ENCODE peak calls at places on chromosomes 7 and 10, in seven cellular contexts. N is H1, X is mesendoderm, Z is neuronal stem cell, C is IMR-90, B is trophoblast cell, M is mesenchymal stem cell. Q is an unnamed sample.
A peak's percentile ranks its signal among the peaks of the same experiment; 100 is the strongest.

GRCh38 chr7:21338728-21339164 is 89.1 kb upstream of the SP4 start:
- DNase-seq in N (no peak), X (no peak), Z (no peak), C (no peak), B (no peak), M (no peak), Q (no peak)

GRCh38 chr10:13272164-13272571 is 27.7 kb downstream of the PHYH start:
- DNase-seq in N (no peak), X (no peak), Z (no peak), C (peak; percentile 54), B (no peak), M (no peak), Q (peak; percentile 39)

GRCh38 chr10:100907175-100907574 is 5.6 kb upstream of the SLF2 start:
- DNase-seq in N (no peak), X (no peak), Z (no peak), C (no peak), B (no peak), M (no peak), Q (no peak)

GRCh38 chr10:105615986-105616385 is 974.9 kb downstream of the SORCS3 start:
- DNase-seq in N (no peak), X (no peak), Z (no peak), C (no peak), B (no peak), M (no peak), Q (no peak)

GRCh38 chr10:118965636-118966035 is 63.9 kb upstream of the NANOS1 start:
- DNase-seq in N (no peak), X (no peak), Z (no peak), C (no peak), B (no peak), M (peak; percentile 5), Q (peak; percentile 20)

GRCh38 chr7:134532155-134533089 is 5.1 kb downstream of the AKR1B10 start:
- DNase-seq in N (no peak), X (no peak), Z (no peak), C (no peak), B (no peak), M (no peak), Q (no peak)

GRCh38 chr7:37817219-37817618 is 31.2 kb upstream of the NME8 start:
- DNase-seq in N (no peak), X (no peak), Z (no peak), C (no peak), B (no peak), M (no peak), Q (no peak)

GRCh38 chr10:49089789-49090595 is 25.3 kb downstream of the VSTM4 start:
- DNase-seq in N (no peak), X (no peak), Z (no peak), C (peak; percentile 45), B (no peak), M (peak; percentile 0), Q (no peak)

GRCh38 chr10:9069136-9069535 is 1014.6 kb downstream of the GATA3 start:
- DNase-seq in N (no peak), X (no peak), Z (no peak), C (no peak), B (no peak), M (no peak), Q (no peak)

GRCh38 chr7:34225193-34225592 is 319.9 kb downstream of the BMPER start:
- DNase-seq in N (no peak), X (peak; percentile 61), Z (no peak), C (no peak), B (no peak), M (no peak), Q (peak; percentile 62)

GRCh38 chr7:12771378-12771877 is 84.0 kb downstream of the ARL4A start:
- DNase-seq in N (no peak), X (peak; percentile 17), Z (peak; percentile 24), C (peak; percentile 56), B (no peak), M (no peak), Q (no peak)

GRCh38 chr7:21454906-21455305 is 27.0 kb downstream of the SP4 start:
- DNase-seq in N (no peak), X (no peak), Z (no peak), C (no peak), B (no peak), M (no peak), Q (no peak)

GRCh38 chr10:123792579-123792978 is 99.0 kb downstream of the CPXM2 start:
- DNase-seq in N (no peak), X (no peak), Z (no peak), C (no peak), B (no peak), M (no peak), Q (no peak)

GRCh38 chr10:111128331-111129167 is 51.7 kb downstream of the ADRA2A start:
- DNase-seq in N (no peak), X (peak; percentile 29), Z (no peak), C (peak; percentile 12), B (peak; percentile 17), M (peak; percentile 12), Q (peak; percentile 52)

GRCh38 chr10:130395248-130395936 is 259.2 kb downstream of the GLRX3 start:
- DNase-seq in N (no peak), X (no peak), Z (no peak), C (no peak), B (no peak), M (no peak), Q (peak; percentile 27)

GRCh38 chr10:104005172-104005863 is 38.4 kb downstream of the SLK start:
- DNase-seq in N (no peak), X (no peak), Z (no peak), C (no peak), B (no peak), M (no peak), Q (no peak)

GRCh38 chr7:69434350-69434749 is 163.9 kb upstream of the AUTS2 start:
- DNase-seq in N (no peak), X (no peak), Z (no peak), C (no peak), B (no peak), M (no peak), Q (no peak)

DNA sequence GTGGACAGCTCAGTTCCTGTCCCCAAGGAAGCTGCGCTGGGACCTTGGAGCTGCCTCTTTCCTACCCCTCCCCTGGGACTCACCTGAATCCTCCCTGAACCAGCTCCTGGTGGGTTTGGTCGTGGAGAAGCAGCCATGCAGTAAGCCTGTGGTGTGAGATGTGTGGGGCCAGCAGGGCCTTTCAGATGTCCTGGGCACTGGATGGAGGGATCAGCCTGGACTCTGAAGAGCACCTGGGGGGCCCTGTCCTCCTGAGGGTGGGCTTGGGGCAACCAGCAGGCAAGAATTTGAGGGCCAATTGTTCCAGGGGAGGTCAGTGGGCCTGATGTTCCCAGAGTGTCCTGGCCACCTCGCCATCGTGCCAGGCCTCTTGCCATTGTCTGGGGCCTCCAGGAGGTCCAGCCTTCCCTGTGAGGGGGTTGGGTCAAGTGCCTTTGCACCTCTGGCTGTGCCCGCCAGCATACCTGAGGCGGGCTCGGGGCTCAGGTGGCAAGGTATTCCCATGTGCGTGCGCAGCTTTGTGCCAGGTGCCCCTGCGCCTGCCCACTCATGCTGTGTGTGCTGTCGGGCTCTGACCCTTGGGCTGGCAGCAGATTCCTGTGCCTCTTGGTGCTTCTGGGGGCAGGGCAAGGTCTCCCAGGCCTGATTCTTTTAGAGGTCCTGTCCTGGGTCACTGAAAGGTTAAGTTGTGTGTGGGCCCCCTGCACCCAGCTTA is 7.3 kb downstream of the TRIM8 start:
- DNase-seq in N (no peak), X (no peak), Z (no peak), C (no peak), B (no peak), M (no peak), Q (no peak)
- H4K8ac ChIP-seq in N (no peak overlapping the region), X (no peak overlapping the region), Z (peak overlapping the region; percentile 75), C (no peak overlapping the region), B (no peak overlapping the region), M (peak overlapping the region; percentile 50), Q (no peak overlapping the region)

DNA sequence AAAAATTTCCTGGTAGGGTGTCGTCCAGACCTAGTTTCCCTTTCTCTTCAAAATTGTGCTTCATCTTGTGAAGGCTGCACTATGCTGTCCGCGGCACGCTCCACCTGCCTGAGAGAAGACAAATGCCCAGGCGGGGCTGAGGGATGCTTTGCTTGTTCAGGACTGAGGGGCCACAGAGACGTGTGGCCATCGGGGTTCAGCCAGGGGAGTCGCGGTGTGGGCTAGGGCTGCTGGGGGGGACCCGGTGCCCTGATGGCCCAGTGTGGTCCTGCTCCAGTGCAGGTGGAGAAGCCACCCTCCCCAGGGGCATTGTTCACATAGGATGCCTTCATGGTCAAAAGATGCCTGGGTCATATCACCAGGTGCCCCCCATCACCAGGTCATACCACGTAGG is 107.8 kb upstream of the SHH start:
- DNase-seq in N (no peak), X (no peak), Z (no peak), C (no peak), B (no peak), M (no peak), Q (no peak)
- H4K8ac ChIP-seq in N (no peak overlapping the region), X (no peak overlapping the region), Z (no peak overlapping the region), C (no peak overlapping the region), B (no peak overlapping the region), M (no peak overlapping the region), Q (no peak overlapping the region)

GRCh38 chr7:94179466-94179865 is 175.3 kb upstream of the BET1 start:
- DNase-seq in N (no peak), X (no peak), Z (no peak), C (no peak), B (no peak), M (no peak), Q (no peak)
- H4K8ac ChIP-seq in N (no peak overlapping the region), X (no peak overlapping the region), Z (no peak overlapping the region), C (no peak overlapping the region), B (no peak overlapping the region), M (no peak overlapping the region), Q (no peak overlapping the region)

DNA sequence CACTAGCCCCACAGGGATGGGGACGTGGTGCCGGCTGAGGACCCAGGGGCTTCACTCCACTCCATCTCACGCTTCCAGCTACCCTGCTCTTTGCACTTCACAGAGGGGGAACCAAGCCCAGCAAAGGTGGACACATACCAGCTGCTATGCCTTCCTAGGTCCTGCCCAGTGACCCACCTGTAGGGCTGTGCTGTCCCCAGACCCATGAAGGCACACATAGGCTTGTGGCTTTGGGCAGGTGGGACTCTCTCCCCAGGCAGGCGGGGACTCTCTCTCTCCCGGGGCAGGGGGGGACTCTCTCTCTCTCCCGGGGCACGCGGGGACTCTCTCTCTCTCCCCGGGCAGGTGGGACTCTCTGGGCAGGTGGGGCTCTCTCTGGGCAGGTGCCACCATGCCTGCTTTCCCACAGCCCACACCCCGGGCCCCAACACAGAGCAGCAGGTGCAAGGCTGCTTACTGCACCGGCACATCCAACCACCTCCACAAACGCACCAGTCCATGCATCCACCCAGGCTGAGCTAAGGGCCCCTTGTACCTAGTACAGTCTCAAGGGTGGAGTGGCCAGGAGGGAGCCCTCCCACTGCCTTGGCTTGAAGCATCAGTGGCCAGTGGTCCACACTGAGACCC is 13.8 kb upstream of the GPR146 start:
- DNase-seq in N (no peak), X (no peak), Z (no peak), C (no peak), B (no peak), M (no peak), Q (no peak)
- H4K8ac ChIP-seq in N (peak overlapping the region; percentile 25), X (no peak overlapping the region), Z (no peak overlapping the region), C (no peak overlapping the region), B (no peak overlapping the region), M (no peak overlapping the region), Q (no peak overlapping the region)

GRCh38 chr10:120833222-120833928 is 17.8 kb upstream of the WDR11 start:
- DNase-seq in N (no peak), X (no peak), Z (no peak), C (no peak), B (no peak), M (no peak), Q (no peak)
- H4K8ac ChIP-seq in N (no peak overlapping the region), X (no peak overlapping the region), Z (no peak overlapping the region), C (no peak overlapping the region), B (no peak overlapping the region), M (no peak overlapping the region), Q (no peak overlapping the region)

DNA sequence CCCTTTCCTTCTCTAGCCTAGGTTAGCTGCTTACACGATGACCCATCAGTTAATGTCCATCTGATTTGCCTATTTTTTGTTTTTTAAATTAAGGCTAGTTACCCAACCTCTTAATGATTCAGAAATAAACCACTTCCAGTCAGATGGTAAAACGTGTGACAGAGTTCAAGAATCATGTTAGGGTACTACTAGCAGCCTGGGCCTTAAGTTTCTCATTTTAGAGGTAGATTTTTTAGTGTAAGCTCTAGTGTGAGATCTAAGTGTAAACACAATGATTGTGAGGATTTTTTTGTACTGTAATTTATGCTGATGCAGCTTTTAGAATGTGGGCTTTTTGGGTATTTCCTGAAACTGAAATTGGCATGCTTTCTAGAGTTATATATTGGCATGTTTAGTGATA is 130.0 kb downstream of the CDK14 start:
- DNase-seq in N (no peak), X (no peak), Z (no peak), C (peak; percentile 46), B (no peak), M (peak; percentile 34), Q (no peak)
- H4K8ac ChIP-seq in N (no peak overlapping the region), X (no peak overlapping the region), Z (no peak overlapping the region), C (peak overlapping the region; percentile 26), B (no peak overlapping the region), M (no peak overlapping the region), Q (no peak overlapping the region)

Q was measured in H9.